ENCODE peak calls at places on chromosome 5, in four cellular contexts. One of them, this sample, is unnamed.

GRCh38 chr5:172644229-172644628 is 3.2 kb downstream of the NEURL1B start:
- DNase-seq in K562: no peak
- DNase-seq in GM12878: no peak
- DNase-seq in HepG2: no peak
- DNase-seq in this sample: no peak

GRCh38 chr5:56211298-56211865 is 21.7 kb downstream of the ANKRD55 start:
- DNase-seq in HepG2: peak
- DNase-seq in GM12878: no peak
- DNase-seq in K562: no peak
- DNase-seq in this sample: no peak

GRCh38 chr5:146081685-146082084 is 23.7 kb downstream of the PLAC8L1 start:
- DNase-seq in K562: no peak
- DNase-seq in GM12878: no peak
- DNase-seq in HepG2: no peak
- DNase-seq in this sample: no peak

GRCh38 chr5:83987513-83988292 is 267.0 kb upstream of the HAPLN1 start:
- DNase-seq in HepG2: no peak
- DNase-seq in GM12878: no peak
- DNase-seq in K562: no peak
- DNase-seq in this sample: no peak

GRCh38 chr5:65128226-65128625 is 353.5 kb downstream of the ADAMTS6 start:
- DNase-seq in HepG2: no peak
- DNase-seq in GM12878: no peak
- DNase-seq in K562: no peak
- DNase-seq in this sample: peak

GRCh38 chr5:175778951-175779475 is 92.4 kb upstream of the CPLX2 start:
- DNase-seq in K562: no peak
- DNase-seq in HepG2: peak
- DNase-seq in GM12878: no peak
- DNase-seq in this sample: no peak

GRCh38 chr5:53031695-53032096 is 42.5 kb downstream of the ITGA2 start:
- DNase-seq in GM12878: no peak
- DNase-seq in HepG2: peak
- DNase-seq in K562: no peak
- DNase-seq in this sample: no peak

GRCh38 chr5:136249678-136250266 is 56.8 kb upstream of the SMIM32 start:
- DNase-seq in K562: peak
- DNase-seq in HepG2: peak
- DNase-seq in GM12878: no peak
- DNase-seq in this sample: peak

GRCh38 chr5:37490931-37491330 is 111.8 kb downstream of the WDR70 start:
- DNase-seq in GM12878: no peak
- DNase-seq in K562: no peak
- DNase-seq in HepG2: no peak
- DNase-seq in this sample: no peak

GRCh38 chr5:163649522-163649921 is 144.1 kb downstream of the MAT2B start:
- DNase-seq in HepG2: peak
- DNase-seq in K562: no peak
- DNase-seq in GM12878: no peak
- DNase-seq in this sample: no peak

GRCh38 chr5:67305913-67306710 is 109.5 kb upstream of the CD180 start:
- DNase-seq in GM12878: peak
- DNase-seq in K562: no peak
- DNase-seq in HepG2: no peak
- DNase-seq in this sample: no peak

GRCh38 chr5:173625261-173625660 is 8.8 kb upstream of the BOD1 start:
- DNase-seq in GM12878: no peak
- DNase-seq in K562: peak
- DNase-seq in HepG2: no peak
- DNase-seq in this sample: no peak

GRCh38 chr5:152532714-152533113 is 127.6 kb upstream of the NMUR2 start:
- DNase-seq in K562: peak
- DNase-seq in GM12878: peak
- DNase-seq in HepG2: peak
- DNase-seq in this sample: peak

GRCh38 chr5:153970496-153970895 is 68.2 kb downstream of the FAM114A2 start:
- DNase-seq in HepG2: no peak
- DNase-seq in K562: no peak
- DNase-seq in GM12878: no peak
- DNase-seq in this sample: no peak
- TF ChIP-seq TARDBP in HepG2: no peak
- TF ChIP-seq TARDBP in K562: no peak
- TF ChIP-seq TARDBP in GM12878: no peak
- TF ChIP-seq TARDBP in this sample: no peak

GRCh38 chr5:32326216-32326772 is 13.6 kb upstream of the MTMR12 start:
- DNase-seq in K562: no peak
- DNase-seq in HepG2: no peak
- DNase-seq in GM12878: no peak
- DNase-seq in this sample: no peak
- TF ChIP-seq TARDBP in K562: no peak
- TF ChIP-seq TARDBP in HepG2: no peak
- TF ChIP-seq TARDBP in GM12878: no peak
- TF ChIP-seq TARDBP in this sample: no peak

GRCh38 chr5:32707394-32707997 is 3.6 kb upstream of the NPR3 start:
- DNase-seq in K562: peak
- DNase-seq in GM12878: no peak
- DNase-seq in HepG2: peak
- DNase-seq in this sample: peak
- TF ChIP-seq TARDBP in K562: no peak
- TF ChIP-seq TARDBP in GM12878: no peak
- TF ChIP-seq TARDBP in HepG2: no peak
- TF ChIP-seq TARDBP in this sample: no peak

DNA sequence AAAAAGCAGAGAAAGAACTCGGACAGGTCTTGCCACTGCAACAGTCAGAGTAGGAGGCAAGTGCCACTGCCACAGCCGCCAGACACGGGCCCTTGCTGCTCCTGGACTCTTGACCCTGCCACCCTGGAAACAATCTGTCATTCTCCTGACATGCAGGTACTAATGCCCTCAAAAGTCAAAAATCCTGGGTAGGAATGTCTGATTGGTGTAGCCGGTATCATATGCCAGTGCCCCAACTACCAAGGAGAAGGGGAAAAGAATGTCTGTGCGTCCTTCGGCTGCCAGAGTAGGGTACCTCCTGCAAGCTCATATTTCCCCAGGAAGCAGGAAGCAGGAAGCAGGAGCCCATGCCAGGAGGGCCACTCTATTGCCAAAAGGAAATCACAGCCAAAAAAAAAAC is 30.5 kb upstream of the F2RL1 start:
- DNase-seq in K562: no peak
- DNase-seq in HepG2: peak
- DNase-seq in GM12878: no peak
- DNase-seq in this sample: no peak
- TF ChIP-seq TARDBP in K562: no peak
- TF ChIP-seq TARDBP in HepG2: no peak
- TF ChIP-seq TARDBP in GM12878: no peak
- TF ChIP-seq TARDBP in this sample: no peak